ENCODE peak calls at places on chromosomes 1 and 21, in eight cellular contexts. S, I, Z, G, A, K, L and R are unnamed samples.

GRCh38 chr1:59903136-59903754 is 23.3 kb downstream of the CYP2J2 start:
- DNase-seq in Z (no peak), K (no peak), I (no peak), G (peak), S (peak), L (peak), A (no peak), R (peak)

GRCh38 chr1:10179408-10179685 is 31.0 kb upstream of the KIF1B start:
- DNase-seq in I (no peak), K (no peak), S (no peak), Z (no peak), L (no peak), G (no peak), A (no peak), R (no peak)

GRCh38 chr21:35159881-35160280 is 110.8 kb upstream of the RUNX1 start:
- DNase-seq in A (no peak), G (no peak), L (no peak), Z (no peak), I (no peak), K (no peak), S (no peak), R (no peak)

GRCh38 chr1:18539171-18539570 is 58.4 kb downstream of the KLHDC7A start:
- DNase-seq in Z (no peak), L (no peak), S (peak), A (no peak), G (no peak), K (no peak), I (no peak), R (no peak)

GRCh38 chr1:65866439-65866838 is 73.7 kb downstream of the PDE4B start:
- DNase-seq in Z (no peak), I (no peak), G (no peak), S (no peak), A (no peak), K (no peak), L (no peak), R (no peak)

GRCh38 chr1:145858937-145859490 is at the start of gene PIAS3:
- DNase-seq in L (peak), A (peak), I (peak), S (peak), Z (peak), G (peak), K (peak), R (peak)

GRCh38 chr1:28297826-28298225 is 31.0 kb upstream of the MED18 start:
- DNase-seq in L (no peak), S (no peak), G (no peak), Z (no peak), K (no peak), A (no peak), I (no peak), R (no peak)

GRCh38 chr1:221923921-221924598 is 182.2 kb upstream of the DUSP10 start:
- DNase-seq in S (no peak), L (peak), Z (no peak), I (no peak), A (no peak), G (no peak), K (no peak), R (peak)

GRCh38 chr1:58738873-58739272 is 39.0 kb upstream of the MYSM1 start:
- DNase-seq in K (no peak), Z (no peak), I (no peak), S (no peak), A (no peak), L (no peak), G (no peak), R (no peak)

GRCh38 chr1:46198026-46198826 is at the start of gene POMGNT1:
- DNase-seq in G (peak), K (peak), L (peak), Z (peak), S (peak), A (peak), I (peak), R (peak)

GRCh38 chr1:109822749-109823542 is 59.2 kb upstream of the EPS8L3 start:
- DNase-seq in Z (no peak), S (no peak), A (no peak), I (no peak), L (no peak), G (no peak), K (no peak), R (no peak)

GRCh38 chr1:27098447-27099153 is 56.3 kb downstream of the SLC9A1 start:
- DNase-seq in A (no peak), Z (no peak), G (no peak), L (no peak), I (no peak), S (no peak), K (peak), R (peak)

GRCh38 chr1:27760411-27760810 is 12.6 kb upstream of the STX12 start:
- DNase-seq in G (no peak), K (no peak), Z (no peak), I (no peak), A (no peak), S (no peak), L (no peak), R (no peak)

GRCh38 chr1:40691538-40692428 is at the start of gene NFYC:
- DNase-seq in S (peak), I (peak), K (peak), A (peak), G (peak), L (peak), Z (peak), R (peak)

GRCh38 chr1:30702823-30703222 is 20.6 kb downstream of the MATN1 start:
- DNase-seq in I (no peak), G (no peak), A (no peak), Z (no peak), S (no peak), K (no peak), L (no peak), R (no peak)

GRCh38 chr1:57741521-57741920 is 317.7 kb upstream of the DAB1 start:
- DNase-seq in G (no peak), I (no peak), L (no peak), Z (no peak), S (no peak), A (no peak), K (no peak), R (no peak)

GRCh38 chr1:75126611-75127101 is 7.5 kb upstream of the LHX8 start:
- DNase-seq in A (no peak), K (no peak), I (no peak), Z (no peak), G (no peak), S (no peak), L (no peak), R (no peak)